ENCODE peak calls at places on chromosome 9, in seven cellular contexts. F is epithelial cell of esophagus, R is posterior cingulate gyrus, X is EL, L is HEK293T, Z is D721Med, D is SK-MEL-5. O is an unnamed sample.

GRCh38 chr9:133282454-133283238 is 7.6 kb upstream of the ABO start:
- DNase-seq in F (no peak), R (no peak), X (no peak), L (no peak), Z (no peak), D (no peak), O (no peak)

GRCh38 chr9:9790216-9790872 is 822.5 kb downstream of the PTPRD start:
- DNase-seq in F (peak), R (peak), X (no peak), L (peak), Z (no peak), D (peak), O (peak)

GRCh38 chr9:21883642-21884041 is 81.2 kb downstream of the MTAP start:
- DNase-seq in F (no peak), R (no peak), X (no peak), L (no peak), Z (no peak), D (no peak), O (no peak)

GRCh38 chr9:107588393-107588792 is 98.8 kb upstream of the KLF4 start:
- DNase-seq in F (no peak), R (no peak), X (no peak), L (no peak), Z (no peak), D (no peak), O (no peak)

GRCh38 chr9:116087246-116087645 is 66.3 kb upstream of the PAPPA start:
- DNase-seq in F (peak), R (no peak), X (peak), L (no peak), Z (no peak), D (peak), O (peak)

GRCh38 chr9:6354072-6354686 is 26.0 kb downstream of the TPD52L3 start:
- DNase-seq in F (peak), R (peak), X (peak), L (peak), Z (peak), D (peak), O (peak)

GRCh38 chr9:93657331-93658111 is 81.1 kb downstream of the PHF2 start:
- DNase-seq in F (no peak), R (peak), X (no peak), L (no peak), Z (no peak), D (no peak), O (no peak)

GRCh38 chr9:99489043-99489378 is 266.9 kb downstream of the SEC61B start:
- DNase-seq in F (peak), R (no peak), X (peak), L (no peak), Z (no peak), D (no peak), O (peak)

GRCh38 chr9:105007143-105007542 is 79.2 kb upstream of the ABCA1 start:
- DNase-seq in F (peak), R (no peak), X (peak), L (no peak), Z (no peak), D (peak), O (peak)

GRCh38 chr9:94852373-94852772 is 125.9 kb downstream of the AOPEP start:
- DNase-seq in F (no peak), R (no peak), X (no peak), L (no peak), Z (no peak), D (no peak), O (no peak)

GRCh38 chr9:81833563-81834345 is 94.5 kb upstream of the SPATA31D4 start:
- DNase-seq in F (no peak), R (no peak), X (no peak), L (no peak), Z (no peak), D (peak), O (no peak)

GRCh38 chr9:34197756-34198711 is 19.2 kb downstream of the UBAP1 start:
- DNase-seq in F (peak), R (no peak), X (no peak), L (no peak), Z (no peak), D (no peak), O (no peak)

O was measured in MCF 10A.